ENCODE peak calls at places on chromosome 7, in ten cellular contexts. X, B, S, C, E, Y, P, W, G and Z are unnamed samples.

GRCh38 chr7:23893942-23894890 is 184.2 kb downstream of the STK31 start:
- DNase-seq in X (no peak), B (no peak), S (no peak), C (no peak), E (no peak), Y (no peak), P (no peak), W (no peak), G (no peak), Z (no peak)

GRCh38 chr7:149882264-149883048 is 8.7 kb downstream of the ATP6V0E2 start:
- DNase-seq in X (no peak), B (no peak), S (no peak), C (no peak), E (no peak), Y (no peak), P (no peak), W (no peak), G (no peak), Z (peak)

GRCh38 chr7:129739427-129739826 is 127.9 kb downstream of the NRF1 start:
- DNase-seq in X (no peak), B (no peak), S (peak), C (no peak), E (no peak), Y (peak), P (no peak), W (peak), G (no peak), Z (no peak)

GRCh38 chr7:99365318-99366141 is 9.0 kb upstream of the ARPC1B start:
- DNase-seq in X (peak), B (no peak), S (peak), C (peak), E (no peak), Y (no peak), P (no peak), W (no peak), G (peak), Z (no peak)

GRCh38 chr7:48085433-48085791 is 3.7 kb upstream of the UPP1 start:
- DNase-seq in X (no peak), B (no peak), S (no peak), C (no peak), E (no peak), Y (no peak), P (no peak), W (no peak), G (no peak), Z (no peak)

GRCh38 chr7:101943306-101943705 is 125.9 kb downstream of the CUX1 start:
- DNase-seq in X (no peak), B (no peak), S (no peak), C (no peak), E (no peak), Y (no peak), P (no peak), W (no peak), G (no peak), Z (no peak)

GRCh38 chr7:2287742-2288141 is 26.5 kb downstream of the SNX8 start:
- DNase-seq in X (no peak), B (no peak), S (no peak), C (no peak), E (no peak), Y (no peak), P (no peak), W (no peak), G (no peak), Z (no peak)

GRCh38 chr7:27873981-27874957 is 134.3 kb downstream of the TAX1BP1 start:
- DNase-seq in X (peak), B (peak), S (no peak), C (no peak), E (no peak), Y (peak), P (no peak), W (no peak), G (peak), Z (no peak)

GRCh38 chr7:158596745-158597144 is 9.1 kb upstream of the PTPRN2 start:
- DNase-seq in X (no peak), B (no peak), S (no peak), C (no peak), E (no peak), Y (no peak), P (no peak), W (no peak), G (no peak), Z (no peak)

GRCh38 chr7:79452032-79452494 is 1.4 kb downstream of the MAGI2 start:
- DNase-seq in X (peak), B (peak), S (peak), C (no peak), E (peak), Y (peak), P (peak), W (peak), G (peak), Z (peak)

GRCh38 chr7:150974468-150975391 is 3.4 kb downstream of the KCNH2 start:
- DNase-seq in X (peak), B (no peak), S (no peak), C (peak), E (no peak), Y (peak), P (peak), W (no peak), G (peak), Z (no peak)

GRCh38 chr7:68550027-68550426 is 1048.2 kb upstream of the AUTS2 start:
- DNase-seq in X (no peak), B (no peak), S (no peak), C (no peak), E (no peak), Y (no peak), P (no peak), W (no peak), G (no peak), Z (no peak)

GRCh38 chr7:36416251-36416650 is 26.6 kb downstream of the ANLN start:
- DNase-seq in X (no peak), B (no peak), S (no peak), C (no peak), E (no peak), Y (no peak), P (no peak), W (no peak), G (no peak), Z (no peak)

GRCh38 chr7:72016574-72016973 is 395.6 kb downstream of the CALN1 start:
- DNase-seq in X (no peak), B (no peak), S (no peak), C (no peak), E (no peak), Y (no peak), P (no peak), W (no peak), G (no peak), Z (no peak)

GRCh38 chr7:6636741-6637543 is at the start of gene ZNF316:
- DNase-seq in X (peak), B (peak), S (peak), C (no peak), E (no peak), Y (peak), P (peak), W (no peak), G (peak), Z (no peak)

GRCh38 chr7:7962851-7963250 is 5.7 kb upstream of the GLCCI1 start:
- DNase-seq in X (no peak), B (no peak), S (no peak), C (no peak), E (no peak), Y (peak), P (no peak), W (peak), G (no peak), Z (no peak)

GRCh38 chr7:135102372-135102771 is 45.5 kb upstream of the TMEM140 start:
- DNase-seq in X (no peak), B (no peak), S (no peak), C (no peak), E (no peak), Y (no peak), P (no peak), W (no peak), G (no peak), Z (no peak)

GRCh38 chr7:155857141-155857540 is 44.9 kb upstream of the SHH start:
- DNase-seq in X (no peak), B (no peak), S (no peak), C (no peak), E (no peak), Y (no peak), P (peak), W (no peak), G (no peak), Z (peak)

GRCh38 chr7:73858807-73859206 is 2.2 kb upstream of the TMEM270 start:
- DNase-seq in X (no peak), B (no peak), S (no peak), C (no peak), E (no peak), Y (no peak), P (no peak), W (no peak), G (no peak), Z (no peak)

GRCh38 chr7:73509463-73509862 is 12.6 kb downstream of the BAZ1B start:
- DNase-seq in X (peak), B (no peak), S (no peak), C (no peak), E (no peak), Y (no peak), P (no peak), W (no peak), G (no peak), Z (no peak)

GRCh38 chr7:73451780-73452398 is 18.3 kb downstream of the FZD9 start:
- DNase-seq in X (no peak), B (peak), S (peak), C (no peak), E (no peak), Y (peak), P (no peak), W (peak), G (no peak), Z (no peak)

GRCh38 chr7:84145892-84146291 is 48.7 kb downstream of the SEMA3A start:
- DNase-seq in X (no peak), B (no peak), S (no peak), C (no peak), E (no peak), Y (no peak), P (no peak), W (no peak), G (no peak), Z (no peak)

GRCh38 chr7:98872328-98872924 is 2.6 kb upstream of the TMEM130 start:
- DNase-seq in X (no peak), B (no peak), S (peak), C (no peak), E (no peak), Y (no peak), P (no peak), W (peak), G (no peak), Z (no peak)

GRCh38 chr7:108525985-108526767 is at the start of gene PNPLA8:
- DNase-seq in X (peak), B (peak), S (peak), C (peak), E (peak), Y (peak), P (peak), W (peak), G (peak), Z (peak)
- TF ChIP-seq CTCF in X (no peak), B (peak), S (no peak), C (no peak), E (no peak), Y (no peak), P (no peak), W (no peak), G (no peak), Z (no peak)

GRCh38 chr7:38232475-38233366 is 40.7 kb downstream of the TARP start:
- DNase-seq in X (peak), B (no peak), S (no peak), C (peak), E (no peak), Y (peak), P (no peak), W (no peak), G (peak), Z (no peak)
- TF ChIP-seq CTCF in X (no peak), B (no peak), S (no peak), C (no peak), E (no peak), Y (no peak), P (no peak), W (no peak), G (no peak), Z (no peak)

GRCh38 chr7:90313908-90314307 is 7.2 kb downstream of the FAM237B start:
- DNase-seq in X (no peak), B (no peak), S (no peak), C (no peak), E (no peak), Y (no peak), P (no peak), W (no peak), G (no peak), Z (no peak)

GRCh38 chr7:90309872-90310271 is 11.2 kb downstream of the FAM237B start:
- DNase-seq in X (no peak), B (no peak), S (no peak), C (no peak), E (no peak), Y (no peak), P (no peak), W (no peak), G (no peak), Z (no peak)

GRCh38 chr7:90311185-90311584 is 9.9 kb downstream of the FAM237B start:
- DNase-seq in X (no peak), B (no peak), S (no peak), C (no peak), E (no peak), Y (no peak), P (no peak), W (no peak), G (no peak), Z (no peak)

GRCh38 chr7:90312745-90313144 is 8.4 kb downstream of the FAM237B start:
- DNase-seq in X (no peak), B (no peak), S (peak), C (no peak), E (no peak), Y (no peak), P (no peak), W (no peak), G (no peak), Z (no peak)
- TF ChIP-seq CTCF in X (no peak), B (no peak), S (peak), C (peak), E (no peak), Y (peak), P (no peak), W (peak), G (no peak), Z (no peak)

GRCh38 chr7:124662937-124663336 is 102.7 kb downstream of the GPR37 start:
- DNase-seq in X (no peak), B (no peak), S (no peak), C (no peak), E (no peak), Y (no peak), P (no peak), W (no peak), G (no peak), Z (no peak)
- TF ChIP-seq CTCF in X (no peak), B (no peak), S (peak), C (no peak), E (no peak), Y (no peak), P (no peak), W (no peak), G (no peak), Z (no peak)